ENCODE peak calls at places on chromosomes 7 and 10, in nine cellular contexts. A, K, U, R, J, L, M, E and V are unnamed samples.

GRCh38 chr10:119333146-119333792 is 125.9 kb downstream of the GRK5 start:
- DNase-seq in A (peak), K (no peak), U (no peak), R (no peak), J (peak), L (peak), M (no peak), E (no peak), V (no peak)

GRCh38 chr7:112073530-112073929 is 132.7 kb downstream of the DOCK4 start:
- DNase-seq in A (no peak), K (no peak), U (no peak), R (no peak), J (no peak), L (no peak), M (no peak), E (no peak), V (no peak)

GRCh38 chr7:130372813-130373212 is 7.5 kb upstream of the CPA1 start:
- DNase-seq in A (no peak), K (no peak), U (no peak), R (no peak), J (no peak), L (no peak), M (no peak), E (no peak), V (no peak)

GRCh38 chr10:35306852-35307251 is 29.5 kb upstream of the CCNY start:
- DNase-seq in A (no peak), K (no peak), U (no peak), R (no peak), J (peak), L (peak), M (no peak), E (peak), V (no peak)

GRCh38 chr7:157645539-157645938 is 308.7 kb downstream of the DNAJB6 start:
- DNase-seq in A (no peak), K (no peak), U (no peak), R (no peak), J (no peak), L (peak), M (no peak), E (no peak), V (no peak)

GRCh38 chr7:111521660-111522059 is 40.6 kb downstream of the IMMP2L start:
- DNase-seq in A (no peak), K (no peak), U (no peak), R (no peak), J (no peak), L (no peak), M (no peak), E (no peak), V (no peak)

GRCh38 chr7:151066273-151066974 is 7.0 kb downstream of the SLC4A2 start:
- DNase-seq in A (no peak), K (no peak), U (no peak), R (no peak), J (no peak), L (no peak), M (no peak), E (no peak), V (no peak)

GRCh38 chr7:125467996-125468854 is 538.6 kb upstream of the POT1 start:
- DNase-seq in A (no peak), K (no peak), U (no peak), R (no peak), J (no peak), L (peak), M (no peak), E (no peak), V (no peak)

GRCh38 chr10:104297697-104298660 is 29.0 kb downstream of the GSTO2 start:
- DNase-seq in A (peak), K (no peak), U (peak), R (no peak), J (peak), L (no peak), M (no peak), E (no peak), V (peak)

GRCh38 chr10:60910543-60910942 is 33.4 kb downstream of the RHOBTB1 start:
- DNase-seq in A (no peak), K (no peak), U (peak), R (no peak), J (peak), L (no peak), M (peak), E (no peak), V (no peak)

GRCh38 chr10:3758491-3758970 is 26.5 kb downstream of the KLF6 start:
- DNase-seq in A (no peak), K (no peak), U (peak), R (no peak), J (no peak), L (no peak), M (no peak), E (no peak), V (no peak)

GRCh38 chr7:22454446-22454845 is 45.5 kb downstream of the STEAP1B start:
- DNase-seq in A (no peak), K (no peak), U (no peak), R (no peak), J (no peak), L (no peak), M (no peak), E (no peak), V (no peak)

GRCh38 chr7:22457471-22457870 is 42.5 kb downstream of the STEAP1B start:
- DNase-seq in A (no peak), K (no peak), U (no peak), R (no peak), J (no peak), L (no peak), M (no peak), E (no peak), V (no peak)

GRCh38 chr7:22453159-22453558 is 46.8 kb downstream of the STEAP1B start:
- DNase-seq in A (no peak), K (no peak), U (no peak), R (no peak), J (no peak), L (no peak), M (no peak), E (no peak), V (no peak)

GRCh38 chr7:22447759-22448158 is 52.2 kb downstream of the STEAP1B start:
- DNase-seq in A (no peak), K (no peak), U (no peak), R (no peak), J (no peak), L (no peak), M (no peak), E (no peak), V (no peak)

DNA sequence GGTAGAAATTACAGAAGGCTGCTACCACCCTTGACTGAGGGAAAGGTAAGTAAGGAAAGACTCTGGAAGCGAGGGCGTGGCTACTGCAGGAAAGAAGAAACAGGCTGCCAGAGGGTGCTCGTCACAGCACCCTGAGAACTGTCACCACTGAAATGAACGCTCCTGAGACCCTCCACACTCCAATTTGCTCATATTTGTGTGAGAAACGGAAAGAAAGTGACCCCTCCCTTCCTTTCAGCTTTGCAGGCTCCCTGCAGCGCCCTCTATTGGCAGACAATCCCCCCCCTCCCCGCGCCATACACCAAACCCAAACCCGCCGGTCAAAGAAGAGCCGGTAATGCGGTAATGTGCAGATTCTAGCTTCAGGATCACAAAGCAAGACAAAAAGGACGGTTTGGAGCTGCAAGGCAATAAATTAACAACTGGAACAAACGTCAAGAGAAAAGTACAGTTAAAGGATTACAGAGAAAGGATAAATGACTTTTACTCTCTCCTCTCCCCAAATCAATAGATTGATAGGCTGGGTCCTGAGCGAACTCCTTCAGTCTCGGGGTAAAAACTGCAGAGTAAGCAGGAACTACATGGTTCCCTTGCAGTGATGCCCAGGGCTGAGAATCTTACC is 47.7 kb downstream of the STEAP1B start:
- DNase-seq in A (no peak), K (no peak), U (no peak), R (no peak), J (peak), L (peak), M (peak), E (peak), V (no peak)
- TF ChIP-seq CTCF in A (no peak), K (peak), U (peak), R (peak), J (peak), L (peak), M (peak), E (peak), V (peak)

GRCh38 chr7:99928994-99929729 is at the start of gene GJC3:
- DNase-seq in A (no peak), K (no peak), U (peak), R (no peak), J (peak), L (peak), M (peak), E (peak), V (no peak)
- H3K4me3 ChIP-seq in A (peak), K (peak), U (no peak), R (peak), J (peak), L (peak), M (peak), E (no peak), V (peak)

GRCh38 chr7:115747174-115747573 is 283.4 kb downstream of the TFEC start:
- DNase-seq in A (no peak), K (no peak), U (no peak), R (no peak), J (no peak), L (no peak), M (no peak), E (no peak), V (no peak)

GRCh38 chr7:115754226-115754625 is 276.3 kb downstream of the TFEC start:
- DNase-seq in A (no peak), K (no peak), U (no peak), R (no peak), J (no peak), L (no peak), M (no peak), E (no peak), V (no peak)

GRCh38 chr7:115749924-115750323 is 280.6 kb downstream of the TFEC start:
- DNase-seq in A (no peak), K (no peak), U (no peak), R (no peak), J (no peak), L (no peak), M (no peak), E (no peak), V (no peak)

GRCh38 chr7:115748123-115748738 is 282.3 kb downstream of the TFEC start:
- DNase-seq in A (no peak), K (no peak), U (no peak), R (no peak), J (peak), L (no peak), M (no peak), E (no peak), V (no peak)
- TF ChIP-seq CTCF in A (no peak), K (peak), U (no peak), R (no peak), J (peak), L (peak), M (no peak), E (peak), V (peak)

DNA sequence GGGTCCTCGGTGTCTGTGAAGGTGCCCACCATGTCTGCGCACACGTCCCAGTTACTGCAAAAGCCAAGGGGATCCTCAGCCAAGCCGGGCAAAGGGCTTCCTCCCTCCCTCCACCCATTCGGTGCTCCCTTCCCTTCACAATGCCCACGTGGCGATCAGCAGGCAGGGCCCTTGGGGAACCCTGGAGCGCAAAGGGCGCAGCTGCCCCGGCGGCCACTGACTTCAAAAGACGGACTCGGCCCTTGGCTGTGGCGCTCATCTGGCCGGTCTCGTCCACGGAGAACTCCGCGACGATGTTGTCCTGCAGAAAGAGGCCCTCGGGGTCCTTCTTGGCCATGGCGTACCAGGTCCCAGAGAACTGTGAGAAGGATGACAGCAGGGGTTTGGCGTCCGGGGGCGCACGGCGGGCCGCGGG is 582 bp downstream of the RBP4 start:
- DNase-seq in A (no peak), K (no peak), U (no peak), R (no peak), J (no peak), L (no peak), M (no peak), E (no peak), V (no peak)
- H3K4me3 ChIP-seq in A (no peak), K (no peak), U (peak), R (peak), J (no peak), L (no peak), M (peak), E (no peak), V (no peak)

GRCh38 chr10:98012654-98013053 is 17.8 kb downstream of the CRTAC1 start:
- DNase-seq in A (no peak), K (no peak), U (no peak), R (no peak), J (no peak), L (no peak), M (no peak), E (no peak), V (no peak)
- TF ChIP-seq CTCF in A (no peak), K (no peak), U (no peak), R (no peak), J (no peak), L (no peak), M (no peak), E (no peak), V (no peak)

GRCh38 chr10:101139421-101139911 is 8.4 kb downstream of the TLX1 start:
- DNase-seq in A (no peak), K (no peak), U (no peak), R (no peak), J (no peak), L (peak), M (no peak), E (no peak), V (no peak)
- H3K4me3 ChIP-seq in A (no peak), K (no peak), U (no peak), R (no peak), J (no peak), L (no peak), M (no peak), E (no peak), V (no peak)

GRCh38 chr10:37992083-37992482 is 15.6 kb upstream of the ZNF25 start:
- DNase-seq in A (no peak), K (no peak), U (no peak), R (no peak), J (no peak), L (no peak), M (no peak), E (no peak), V (no peak)
- TF ChIP-seq CTCF in A (no peak), K (no peak), U (no peak), R (no peak), J (no peak), L (peak), M (no peak), E (no peak), V (no peak)